ENCODE peak calls at places on chromosomes 13 and 19, in six cellular contexts. Q is GM12878, T is HepG2, B is SK-N-SH, M is K562, O is H1. F is an unnamed sample.

GRCh38 chr19:29040951-29041350 is 172.0 kb downstream of the UQCRFS1 start:
- DNase-seq in Q (no peak), T (no peak), B (no peak), M (no peak), O (peak; percentile 9), F (no peak)

GRCh38 chr13:111503905-111504695 is 183.7 kb downstream of the TEX29 start:
- DNase-seq in Q (no peak), T (no peak), B (no peak), M (no peak), O (no peak), F (no peak)

GRCh38 chr19:9848060-9848459 is 12.9 kb downstream of the PIN1 start:
- DNase-seq in Q (no peak), T (no peak), B (peak; percentile 81), M (no peak), O (no peak), F (no peak)

GRCh38 chr19:43720936-43721335 is 5.1 kb downstream of the IRGC start:
- DNase-seq in Q (no peak), T (no peak), B (no peak), M (no peak), O (no peak), F (no peak)

GRCh38 chr19:47428177-47428894 is 9.0 kb upstream of the MEIS3 start:
- DNase-seq in Q (peak; percentile 75), T (peak; percentile 54), B (peak; percentile 96), M (peak; percentile 96), O (peak; percentile 100), F (peak; percentile 49)

GRCh38 chr13:50574731-50575130 is 268.8 kb downstream of the DLEU7 start:
- DNase-seq in Q (no peak), T (no peak), B (no peak), M (no peak), O (no peak), F (no peak)

GRCh38 chr19:33638167-33639033 is 16.6 kb downstream of the CHST8 start:
- DNase-seq in Q (no peak), T (no peak), B (no peak), M (no peak), O (peak; percentile 34), F (no peak)

GRCh38 chr19:39240421-39240820 is 4.4 kb downstream of the IFNL3 start:
- DNase-seq in Q (no peak), T (no peak), B (no peak), M (no peak), O (no peak), F (no peak)

GRCh38 chr19:1698636-1699035 is 46.2 kb upstream of the TCF3 start:
- DNase-seq in Q (no peak), T (no peak), B (no peak), M (no peak), O (no peak), F (no peak)

GRCh38 chr13:26651234-26651633 is 93.8 kb downstream of the WASF3 start:
- DNase-seq in Q (no peak), T (no peak), B (no peak), M (no peak), O (no peak), F (no peak)

GRCh38 chr13:33123066-33123940 is 107.1 kb downstream of the KL start:
- DNase-seq in Q (no peak), T (peak; percentile 32), B (no peak), M (no peak), O (no peak), F (peak; percentile 41)

GRCh38 chr19:3132971-3133792 is 2.7 kb upstream of the GNA15 start:
- DNase-seq in Q (peak; percentile 85), T (no peak), B (peak; percentile 55), M (peak; percentile 74), O (no peak), F (peak; percentile 95)

GRCh38 chr19:17840019-17840418 is 7.8 kb downstream of the JAK3 start:
- DNase-seq in Q (no peak), T (no peak), B (no peak), M (peak; percentile 7), O (no peak), F (no peak)

GRCh38 chr13:51970251-51970793 is 40.9 kb downstream of the ATP7B start:
- DNase-seq in Q (no peak), T (no peak), B (no peak), M (no peak), O (no peak), F (no peak)

GRCh38 chr19:13401388-13401787 is 104.9 kb downstream of the CACNA1A start:
- DNase-seq in Q (no peak), T (peak; percentile 2), B (no peak), M (peak; percentile 69), O (no peak), F (no peak)

GRCh38 chr19:16518061-16518460 is 21.9 kb downstream of the C19orf44 start:
- DNase-seq in Q (no peak), T (no peak), B (no peak), M (no peak), O (no peak), F (no peak)

GRCh38 chr19:16520074-16520973 is 21.9 kb downstream of the CHERP start:
- DNase-seq in Q (no peak), T (no peak), B (no peak), M (no peak), O (no peak), F (no peak)

GRCh38 chr19:16518483-16519229 is 22.5 kb downstream of the C19orf44 start:
- DNase-seq in Q (no peak), T (no peak), B (peak; percentile 61), M (no peak), O (no peak), F (no peak)

GRCh38 chr19:16520986-16521624 is 21.1 kb downstream of the CHERP start:
- DNase-seq in Q (no peak), T (no peak), B (peak; percentile 33), M (peak; percentile 14), O (no peak), F (no peak)

DNA sequence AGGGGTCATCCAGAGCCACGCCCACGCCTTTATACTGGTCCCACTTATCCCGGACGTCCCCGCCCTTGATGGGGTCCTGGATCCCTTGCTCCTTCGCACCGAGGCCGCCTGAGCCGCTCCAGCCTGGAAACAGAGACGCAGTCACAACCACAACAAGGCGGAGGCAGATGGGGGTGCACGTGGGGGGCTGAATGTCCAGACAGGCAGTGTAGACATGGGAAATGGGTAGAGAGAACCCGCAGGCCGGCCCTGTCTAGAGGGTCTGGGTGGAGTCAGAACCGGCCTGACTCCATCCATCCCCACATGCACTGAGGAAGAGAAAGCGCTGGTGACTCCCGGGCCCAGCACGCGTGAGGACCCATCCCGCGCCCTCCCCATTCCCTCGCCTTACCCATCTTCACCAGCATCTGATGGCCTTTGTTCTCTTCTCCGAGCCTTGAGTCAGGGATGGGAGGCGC is 23.0 kb downstream of the CHERP start:
- DNase-seq in Q (no peak), T (no peak), B (peak; percentile 44), M (no peak), O (no peak), F (no peak)
- TF ChIP-seq GABPA in Q (no peak), T (no peak), B (no peak), M (no peak), O (no peak), F (no peak)

GRCh38 chr13:39612023-39612637 is 9.1 kb upstream of the LHFPL6 start:
- DNase-seq in Q (no peak), T (peak; percentile 58), B (peak; percentile 44), M (peak; percentile 19), O (no peak), F (peak; percentile 64)
- TF ChIP-seq GABPA in Q (no peak), T (no peak), B (no peak), M (no peak), O (no peak), F (no peak)

GRCh38 chr13:102373221-102373620 is 28.6 kb downstream of the FGF14 start:
- DNase-seq in Q (no peak), T (no peak), B (no peak), M (no peak), O (no peak), F (no peak)

GRCh38 chr13:102380012-102380411 is 21.8 kb downstream of the FGF14 start:
- DNase-seq in Q (no peak), T (no peak), B (no peak), M (no peak), O (no peak), F (no peak)

GRCh38 chr13:102376314-102376713 is 25.5 kb downstream of the FGF14 start:
- DNase-seq in Q (no peak), T (no peak), B (no peak), M (no peak), O (no peak), F (no peak)

GRCh38 chr13:102374233-102374632 is 27.6 kb downstream of the FGF14 start:
- DNase-seq in Q (no peak), T (no peak), B (no peak), M (no peak), O (no peak), F (no peak)

GRCh38 chr13:102374726-102375125 is 27.1 kb downstream of the FGF14 start:
- DNase-seq in Q (no peak), T (no peak), B (no peak), M (no peak), O (no peak), F (no peak)
- TF ChIP-seq GABPA in Q (no peak), T (no peak), B (no peak), M (no peak), O (no peak), F (no peak)

GRCh38 chr13:43567608-43568007 is 219.2 kb downstream of the ENOX1 start:
- DNase-seq in Q (no peak), T (no peak), B (no peak), M (no peak), O (no peak), F (no peak)

GRCh38 chr13:43558942-43559341 is 227.8 kb downstream of the ENOX1 start:
- DNase-seq in Q (no peak), T (no peak), B (no peak), M (no peak), O (no peak), F (no peak)

GRCh38 chr13:43561081-43561480 is 225.7 kb downstream of the ENOX1 start:
- DNase-seq in Q (no peak), T (no peak), B (no peak), M (no peak), O (no peak), F (no peak)

GRCh38 chr13:43569688-43570087 is 217.1 kb downstream of the ENOX1 start:
- DNase-seq in Q (no peak), T (no peak), B (no peak), M (no peak), O (no peak), F (no peak)

DNA sequence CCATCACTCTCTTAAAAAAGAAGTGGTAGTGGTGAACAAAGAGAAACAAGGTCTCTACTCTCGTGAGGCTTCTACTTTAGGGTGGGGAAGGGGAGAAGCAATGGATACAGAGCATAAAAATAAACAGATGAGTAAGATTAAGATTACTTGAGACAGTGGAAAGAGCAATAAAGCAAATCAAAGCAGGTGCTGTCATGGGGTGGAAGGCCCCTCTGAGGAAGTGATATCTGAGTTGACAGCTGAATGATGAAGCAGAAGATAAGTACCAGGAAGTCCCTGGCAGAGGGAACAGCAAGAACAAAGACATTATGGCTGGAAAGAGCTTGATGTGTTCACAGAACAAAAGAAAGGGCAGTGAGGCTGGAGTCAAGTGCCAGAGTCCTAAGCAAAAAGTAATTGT is 221.8 kb downstream of the ENOX1 start:
- DNase-seq in Q (no peak), T (no peak), B (no peak), M (no peak), O (no peak), F (no peak)
- TF ChIP-seq GABPA in Q (no peak), T (no peak), B (no peak), M (no peak), O (no peak), F (no peak)

F was measured in HL-60.